ENCODE peak calls at places on chromosomes 1 and 21, in five cellular contexts. N is H9, R is mesenchymal stem cell, M is trophoblast cell, Q is H1. X is an unnamed sample.

GRCh38 chr1:206502813-206503212 is 4.5 kb upstream of the RASSF5 start:
- DNase-seq in M (no peak), N (no peak), Q (no peak), R (peak; percentile 44), X (no peak)

GRCh38 chr1:104463126-104463697 is 713.5 kb downstream of the AMY1C start:
- DNase-seq in R (no peak), Q (no peak), M (peak; percentile 59), N (no peak), X (no peak)

GRCh38 chr1:32454726-32455125 is 10.1 kb upstream of the ZBTB8B start:
- DNase-seq in N (no peak), Q (no peak), R (no peak), M (no peak), X (no peak)

GRCh38 chr1:116457944-116458343 is 84.9 kb downstream of the ATP1A1 start:
- DNase-seq in Q (no peak), M (no peak), R (no peak), N (no peak), X (no peak)

GRCh38 chr1:174149216-174149615 is 10.1 kb upstream of the RABGAP1L start:
- DNase-seq in M (no peak), Q (no peak), N (no peak), R (no peak), X (no peak)

GRCh38 chr1:59124166-59124565 is 172.7 kb upstream of the FGGY start:
- DNase-seq in Q (no peak), R (peak; percentile 67), N (no peak), M (no peak), X (no peak)

GRCh38 chr1:162191396-162192322 is 122.2 kb downstream of the NOS1AP start:
- DNase-seq in R (no peak), Q (no peak), M (peak; percentile 7), N (no peak), X (no peak)

GRCh38 chr1:181396171-181396670 is 87.1 kb upstream of the CACNA1E start:
- DNase-seq in R (no peak), N (no peak), M (no peak), Q (no peak), X (no peak)

GRCh38 chr1:59070607-59071006 is 226.3 kb upstream of the FGGY start:
- DNase-seq in R (peak; percentile 68), Q (no peak), M (no peak), N (no peak), X (no peak)

GRCh38 chr1:187654635-187655034 is 825.9 kb downstream of the PLA2G4A start:
- DNase-seq in N (no peak), M (peak; percentile 26), Q (no peak), R (no peak), X (no peak)

GRCh38 chr1:192824511-192824910 is 15.7 kb downstream of the RGS2 start:
- DNase-seq in N (no peak), R (no peak), Q (no peak), M (no peak), X (no peak)

GRCh38 chr21:16454371-16454770 is 724.6 kb downstream of the USP25 start:
- DNase-seq in R (peak; percentile 0), Q (no peak), N (no peak), M (no peak), X (no peak)

GRCh38 chr1:96080925-96081324 is 640.7 kb upstream of the PTBP2 start:
- DNase-seq in N (no peak), Q (no peak), M (peak; percentile 7), R (peak; percentile 11), X (no peak)

GRCh38 chr1:2934173-2934540 is 87.1 kb upstream of the ACTRT2 start:
- DNase-seq in R (no peak), M (no peak), Q (no peak), N (no peak), X (no peak)
- H3K18ac ChIP-seq in R (no peak overlapping the region), M (no peak overlapping the region), Q (no peak overlapping the region), N (no peak overlapping the region), X (peak overlapping the region; percentile 49)

GRCh38 chr1:71737768-71738167 is 544.6 kb downstream of the NEGR1 start:
- DNase-seq in R (no peak), M (no peak), Q (no peak), N (peak; percentile 40), X (no peak)
- H2BK12ac ChIP-seq in R (no peak overlapping the region), M (no peak overlapping the region), Q (peak overlapping the region; percentile 63), N (no peak overlapping the region), X (no peak overlapping the region)

DNA sequence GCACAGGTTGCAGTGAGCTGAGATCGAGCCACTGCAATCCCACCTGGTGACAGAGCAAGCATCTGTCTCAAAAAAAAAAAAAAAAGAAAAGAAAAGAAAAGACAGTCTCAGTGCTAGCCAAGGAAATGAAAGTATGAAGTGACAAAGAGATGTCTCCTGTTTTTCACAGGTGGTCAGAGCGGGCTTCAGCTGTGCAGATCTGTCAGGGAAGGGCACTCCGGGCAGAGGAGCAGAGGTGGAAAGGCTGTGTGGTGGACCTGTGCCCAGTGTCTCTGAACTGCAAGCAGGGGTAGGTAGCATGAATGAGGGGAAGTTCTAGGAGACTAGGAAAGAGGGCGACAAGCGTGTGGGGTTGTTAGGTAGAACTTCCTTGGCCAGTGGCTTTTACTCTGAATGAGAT is 67.5 kb downstream of the CD247 start:
- DNase-seq in R (no peak), Q (no peak), M (no peak), N (no peak), X (no peak)
- H3K18ac ChIP-seq in R (no peak overlapping the region), Q (no peak overlapping the region), M (no peak overlapping the region), N (no peak overlapping the region), X (peak overlapping the region; percentile 53)

DNA sequence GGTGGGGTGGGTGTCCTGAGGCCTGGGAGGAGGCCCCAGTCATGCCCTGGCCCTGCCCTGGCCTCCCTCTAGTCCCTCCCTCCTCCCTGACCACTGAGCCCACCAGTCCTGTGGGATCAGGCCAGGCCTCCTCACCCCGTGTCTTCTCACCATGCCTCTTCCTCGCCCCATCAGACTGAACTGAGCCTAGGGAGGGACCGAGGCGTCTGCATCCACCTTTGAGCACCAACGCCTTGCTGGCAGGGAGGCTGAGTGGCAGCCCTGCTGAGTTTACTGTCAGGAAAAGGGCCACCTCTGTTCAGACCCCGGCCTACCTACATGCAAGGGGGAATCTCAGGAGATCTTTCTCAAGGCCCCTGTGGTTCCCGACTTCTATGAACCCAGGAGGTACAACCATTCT is 116.0 kb downstream of the NPHP4 start:
- DNase-seq in N (no peak), Q (no peak), R (no peak), M (no peak), X (no peak)
- H2BK12ac ChIP-seq in N (no peak overlapping the region), Q (no peak overlapping the region), R (no peak overlapping the region), M (no peak overlapping the region), X (no peak overlapping the region)